ENCODE peak calls at places on chromosomes 16 and 17, in four cellular contexts. J is HCT116, P is H1, E is K562. U is an unnamed sample.
A peak's percentile ranks its signal among the peaks of the same experiment; 100 is the strongest.

GRCh38 chr16:78432451-78432850 is 333.0 kb downstream of the WWOX start:
- DNase-seq in E (no peak), J (no peak), P (no peak), U (no peak)

GRCh38 chr16:74651841-74652240 is 14.8 kb downstream of the RFWD3 start:
- DNase-seq in E (no peak), P (no peak), J (no peak), U (no peak)

GRCh38 chr16:75679366-75679765 is 2.6 kb upstream of the CPHXL2 start:
- DNase-seq in J (no peak), P (no peak), E (no peak), U (no peak)

GRCh38 chr17:79020631-79021301 is 3.2 kb upstream of the C1QTNF1 start:
- DNase-seq in E (no peak), P (no peak), J (no peak), U (no peak)

GRCh38 chr17:40443196-40443987 is at the start of gene IGFBP4:
- DNase-seq in E (peak; percentile 85), J (no peak), P (no peak), U (no peak)

GRCh38 chr16:12095275-12096161 is 119.0 kb downstream of the SNX29 start:
- DNase-seq in E (peak; percentile 69), P (peak; percentile 17), J (peak; percentile 22), U (no peak)

GRCh38 chr16:70553645-70554044 is 30.0 kb downstream of the SF3B3 start:
- DNase-seq in P (no peak), E (no peak), J (no peak), U (no peak)

GRCh38 chr17:34311291-34311690 is 7.9 kb upstream of the CCL8 start:
- DNase-seq in P (no peak), E (no peak), J (no peak), U (no peak)

GRCh38 chr16:81417210-81417609 is 27.4 kb upstream of the CMIP start:
- DNase-seq in E (no peak), J (no peak), P (no peak), U (no peak)

GRCh38 chr16:77431131-77431670 is 3.6 kb downstream of the ADAMTS18 start:
- DNase-seq in E (no peak), J (no peak), P (no peak), U (no peak)

GRCh38 chr17:18933102-18934058 is 18.6 kb upstream of the SLC5A10 start:
- DNase-seq in P (no peak), E (no peak), J (no peak), U (no peak)
- TF ChIP-seq POLR2AphosphoS5 in P (no peak), E (no peak), J (no peak), U (no peak)

DNA sequence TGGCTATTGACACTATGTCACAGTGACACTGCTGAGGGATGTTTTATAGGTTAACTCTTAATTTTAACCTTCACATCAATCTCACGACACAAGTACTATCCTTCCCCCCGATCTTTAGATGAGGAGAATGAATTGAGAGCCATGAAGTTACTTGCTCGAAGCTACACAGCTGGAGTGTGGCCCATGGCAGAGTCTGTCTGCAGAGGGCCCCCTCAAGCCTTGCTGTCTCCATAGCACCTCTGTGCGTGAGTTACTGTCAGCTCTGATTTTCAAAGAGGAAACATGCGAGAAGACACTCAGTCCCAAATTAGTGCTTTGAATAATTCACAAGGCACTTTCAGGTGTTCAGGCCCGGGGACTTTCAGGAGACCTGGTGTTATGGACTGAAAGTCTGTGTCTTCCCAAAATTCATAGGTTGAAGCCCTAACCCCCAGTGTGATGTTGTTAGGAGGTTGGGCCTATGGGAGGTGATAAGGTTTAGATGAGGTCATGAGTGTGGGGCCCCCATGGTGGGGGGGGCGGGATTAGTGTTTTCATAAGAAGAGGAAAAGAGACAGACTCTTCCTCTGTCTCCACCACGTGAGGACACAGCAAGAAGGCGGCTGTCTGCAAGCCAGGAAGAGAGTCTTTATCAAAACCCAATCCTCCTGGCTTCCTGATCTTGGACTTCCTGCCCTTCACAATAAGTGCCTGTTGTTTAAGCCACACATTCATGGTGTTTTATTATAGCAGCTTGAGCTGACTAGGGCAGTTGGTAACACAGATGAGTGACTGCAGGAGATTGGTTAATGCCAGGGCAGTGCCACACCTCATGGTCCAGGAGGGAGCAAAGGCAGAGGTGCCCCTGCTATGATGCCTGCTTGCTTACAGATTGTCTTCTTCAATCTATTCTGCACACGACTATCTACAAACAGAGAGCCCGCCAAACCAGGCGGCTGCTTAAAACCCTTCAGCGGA is 281.8 kb downstream of the HAPSTR1 start:
- DNase-seq in P (no peak), E (no peak), J (no peak), U (no peak)
- H3K9ac ChIP-seq in P (no peak overlapping the region), E (no peak overlapping the region), J (no peak overlapping the region), U (no peak overlapping the region)

GRCh38 chr17:74211929-74212261 is 1.5 kb upstream of the TTYH2 start:
- DNase-seq in E (no peak), J (no peak), P (no peak), U (no peak)

GRCh38 chr17:74212913-74213791 is at the start of gene TTYH2:
- DNase-seq in J (peak; percentile 81), E (peak; percentile 88), P (no peak), U (no peak)

GRCh38 chr17:74212262-74212912 is 984 bp upstream of the TTYH2 start:
- DNase-seq in E (peak; percentile 45), J (no peak), P (no peak), U (no peak)

GRCh38 chr17:74210191-74211140 is 2.9 kb upstream of the TTYH2 start:
- DNase-seq in J (peak; percentile 63), P (no peak), E (peak; percentile 83), U (no peak)

DNA sequence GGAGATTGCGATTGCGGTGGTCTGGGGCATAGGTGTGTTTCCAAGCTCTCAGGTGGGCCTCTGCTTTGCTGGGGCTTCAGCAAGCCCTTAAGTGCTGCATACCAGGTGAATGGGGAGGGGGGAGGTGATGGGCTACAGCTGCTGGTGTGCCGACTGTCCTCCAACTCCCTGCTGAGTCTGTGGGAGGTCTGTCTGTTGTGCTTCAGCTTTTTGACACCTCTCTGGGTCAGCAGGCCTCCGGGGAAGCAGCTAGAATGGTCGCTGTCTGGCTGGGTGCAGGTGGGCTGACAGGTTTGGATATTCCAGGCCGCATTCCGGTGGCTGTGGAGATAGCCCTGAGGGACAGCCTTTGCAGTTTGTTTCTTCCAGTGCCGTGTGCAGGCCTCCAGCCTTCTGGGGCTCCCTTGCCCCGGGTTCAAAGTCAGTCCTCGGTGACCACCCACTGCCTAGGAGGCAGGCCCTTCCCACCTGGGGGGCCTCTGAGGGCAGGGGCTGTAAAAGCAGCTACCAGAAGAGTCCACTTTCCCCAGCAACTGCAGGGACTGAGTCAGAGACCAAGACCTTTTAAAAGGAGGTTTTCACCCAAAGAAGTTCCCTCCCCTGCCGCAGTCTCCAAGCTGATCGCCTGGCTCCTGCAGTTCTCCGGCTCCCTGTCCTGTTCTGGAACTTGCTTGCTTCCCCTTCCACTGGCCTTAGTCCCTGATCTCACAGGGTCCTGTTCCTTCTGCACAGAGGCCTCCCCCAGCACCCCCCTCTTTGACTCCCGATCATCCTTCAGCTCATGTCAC is 2.0 kb upstream of the TTYH2 start:
- DNase-seq in P (no peak), J (no peak), E (no peak), U (no peak)
- H3K27ac ChIP-seq in P (peak overlapping the region; percentile 60), J (peak overlapping the region; percentile 76), E (peak overlapping the region; percentile 34), U (peak overlapping the region; percentile 61)

GRCh38 chr16:51132484-51132883 is 18.6 kb downstream of the SALL1 start:
- DNase-seq in P (no peak), E (no peak), J (no peak), U (no peak)
- TF ChIP-seq POLR2AphosphoS5 in P (no peak), E (no peak), J (no peak), U (no peak)

GRCh38 chr17:82227629-82228277 is 1.1 kb upstream of the SLC16A3 start:
- DNase-seq in E (no peak), J (no peak), P (no peak), U (no peak)
- H3K9ac ChIP-seq in E (no peak overlapping the region), J (peak overlapping the region; percentile 100), P (no peak overlapping the region), U (no peak overlapping the region)

GRCh38 chr17:57876866-57877237 is 27.0 kb upstream of the MRPS23 start:
- DNase-seq in J (no peak), P (no peak), E (no peak), U (no peak)
- H3K27ac ChIP-seq in J (peak overlapping the region; percentile 68), P (no peak overlapping the region), E (no peak overlapping the region), U (peak overlapping the region; percentile 98)

U was measured in SK-N-MC.